ENCODE peak calls at places on chromosomes 2 and 18, in four cellular contexts. I, E, K and B are unnamed samples.

GRCh38 chr2:46031124-46031523 is 266.1 kb upstream of the EPAS1 start:
- DNase-seq in I (no peak), E (no peak), K (no peak), B (no peak)

GRCh38 chr2:189153608-189154007 is 26.0 kb downstream of the COL5A2 start:
- DNase-seq in I (no peak), E (no peak), K (no peak), B (peak; percentile 20)

GRCh38 chr2:74259191-74259590 is 60.8 kb downstream of the MTHFD2 start:
- DNase-seq in I (no peak), E (no peak), K (no peak), B (no peak)

GRCh38 chr2:233414777-233415570 is 60.7 kb downstream of the DGKD start:
- DNase-seq in I (no peak), E (no peak), K (no peak), B (no peak)

GRCh38 chr2:67215214-67215613 is 181.9 kb upstream of the ETAA1 start:
- DNase-seq in I (no peak), E (peak; percentile 6), K (no peak), B (peak; percentile 86)

GRCh38 chr2:43088148-43089073 is 138.0 kb downstream of the ZFP36L2 start:
- DNase-seq in I (no peak), E (no peak), K (no peak), B (peak; percentile 8)

GRCh38 chr2:26144031-26144430 is 28.9 kb upstream of the GAREM2 start:
- DNase-seq in I (no peak), E (no peak), K (no peak), B (peak; percentile 28)

GRCh38 chr18:61876899-61877298 is 15.9 kb downstream of the RNF152 start:
- DNase-seq in I (no peak), E (no peak), K (no peak), B (no peak)

GRCh38 chr18:58270396-58270795 is 226.4 kb downstream of the NEDD4L start:
- DNase-seq in I (no peak), E (no peak), K (no peak), B (no peak)

GRCh38 chr2:61470122-61470951 is 550 bp downstream of the USP34 start:
- DNase-seq in I (peak; percentile 48), E (peak; percentile 82), K (peak; percentile 87), B (peak; percentile 95)

GRCh38 chr2:201680743-201681142 is 17.7 kb downstream of the MPP4 start:
- DNase-seq in I (peak; percentile 26), E (peak; percentile 57), K (no peak), B (no peak)

GRCh38 chr18:39453882-39454281 is 1888.3 kb upstream of the CELF4 start:
- DNase-seq in I (no peak), E (no peak), K (no peak), B (peak; percentile 30)

GRCh38 chr2:145530653-145531052 is 1010.7 kb upstream of the ZEB2 start:
- DNase-seq in I (no peak), E (no peak), K (no peak), B (no peak)

GRCh38 chr2:127107622-127107999 is 657 bp upstream of the BIN1 start:
- DNase-seq in I (no peak), E (peak; percentile 84), K (no peak), B (no peak)
- H3K27ac ChIP-seq in I (no peak overlapping the region), E (peak overlapping the region; percentile 74), K (peak overlapping the region; percentile 61), B (peak overlapping the region; percentile 99)

DNA sequence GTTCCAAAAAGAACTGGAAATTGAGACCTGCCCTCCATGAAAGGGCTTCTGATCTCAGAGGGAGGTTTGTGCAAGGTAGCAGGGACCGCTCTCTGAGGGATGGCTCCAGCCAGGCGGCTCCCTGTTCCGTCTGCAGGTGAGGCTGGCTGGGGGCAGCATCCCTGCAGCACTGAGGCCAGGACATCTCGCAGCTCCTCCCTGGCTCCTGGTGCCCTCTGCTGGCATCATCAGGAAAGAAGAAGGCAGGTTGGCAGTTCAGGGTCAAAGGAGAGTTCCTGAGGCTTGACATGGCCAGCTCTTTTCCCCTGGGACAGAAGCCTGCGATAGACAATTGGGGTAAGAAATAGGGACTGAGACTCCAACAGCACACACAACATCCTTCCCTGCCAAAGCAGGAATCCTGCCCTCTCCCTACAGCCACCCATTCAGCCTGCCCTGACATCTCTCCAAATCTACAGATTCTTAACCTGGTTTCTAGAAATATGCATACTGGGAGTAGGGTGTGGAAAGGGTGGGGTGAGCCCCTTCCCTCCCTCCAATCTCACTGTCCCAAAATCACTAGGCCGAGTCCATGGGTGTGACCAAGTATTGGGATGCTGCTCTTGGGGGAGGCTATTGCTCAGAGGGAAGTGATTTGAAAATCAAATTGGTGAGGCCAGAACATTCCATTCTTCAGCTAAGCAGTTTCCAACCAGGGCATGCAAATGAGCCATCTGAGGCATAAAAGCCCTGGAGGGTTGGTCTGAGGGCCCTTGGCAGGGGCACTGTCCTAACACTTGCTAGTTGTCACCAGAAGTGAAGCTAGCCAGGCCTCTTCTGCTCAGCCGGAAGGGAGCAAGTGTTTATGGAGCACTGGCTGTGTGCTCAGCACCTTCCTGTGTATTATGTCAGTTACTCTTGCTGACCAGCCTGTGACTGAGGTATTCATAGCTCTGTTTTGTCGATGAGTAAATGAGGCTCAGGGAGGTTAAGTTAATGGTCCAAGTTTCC is 185.4 kb downstream of the TFCP2L1 start:
- DNase-seq in I (peak; percentile 11), E (peak; percentile 60), K (no peak), B (no peak)
- TF ChIP-seq CTCF in I (peak; percentile 64), E (peak; percentile 49), K (no peak), B (peak; percentile 28)

GRCh38 chr18:2970762-2971659 is 41.9 kb downstream of the LPIN2 start:
- DNase-seq in I (no peak), E (no peak), K (no peak), B (no peak)

GRCh38 chr18:2969695-2970094 is 43.2 kb downstream of the LPIN2 start:
- DNase-seq in I (no peak), E (no peak), K (no peak), B (no peak)

GRCh38 chr18:2968559-2968958 is 44.4 kb downstream of the LPIN2 start:
- DNase-seq in I (no peak), E (no peak), K (no peak), B (no peak)

GRCh38 chr18:2971741-2972552 is 41.0 kb downstream of the LPIN2 start:
- DNase-seq in I (peak; percentile 45), E (no peak), K (no peak), B (no peak)

GRCh38 chr18:2970344-2970743 is 42.6 kb downstream of the LPIN2 start:
- DNase-seq in I (no peak), E (no peak), K (no peak), B (no peak)
- H3K27ac ChIP-seq in I (no peak overlapping the region), E (no peak overlapping the region), K (no peak overlapping the region), B (no peak overlapping the region)

DNA sequence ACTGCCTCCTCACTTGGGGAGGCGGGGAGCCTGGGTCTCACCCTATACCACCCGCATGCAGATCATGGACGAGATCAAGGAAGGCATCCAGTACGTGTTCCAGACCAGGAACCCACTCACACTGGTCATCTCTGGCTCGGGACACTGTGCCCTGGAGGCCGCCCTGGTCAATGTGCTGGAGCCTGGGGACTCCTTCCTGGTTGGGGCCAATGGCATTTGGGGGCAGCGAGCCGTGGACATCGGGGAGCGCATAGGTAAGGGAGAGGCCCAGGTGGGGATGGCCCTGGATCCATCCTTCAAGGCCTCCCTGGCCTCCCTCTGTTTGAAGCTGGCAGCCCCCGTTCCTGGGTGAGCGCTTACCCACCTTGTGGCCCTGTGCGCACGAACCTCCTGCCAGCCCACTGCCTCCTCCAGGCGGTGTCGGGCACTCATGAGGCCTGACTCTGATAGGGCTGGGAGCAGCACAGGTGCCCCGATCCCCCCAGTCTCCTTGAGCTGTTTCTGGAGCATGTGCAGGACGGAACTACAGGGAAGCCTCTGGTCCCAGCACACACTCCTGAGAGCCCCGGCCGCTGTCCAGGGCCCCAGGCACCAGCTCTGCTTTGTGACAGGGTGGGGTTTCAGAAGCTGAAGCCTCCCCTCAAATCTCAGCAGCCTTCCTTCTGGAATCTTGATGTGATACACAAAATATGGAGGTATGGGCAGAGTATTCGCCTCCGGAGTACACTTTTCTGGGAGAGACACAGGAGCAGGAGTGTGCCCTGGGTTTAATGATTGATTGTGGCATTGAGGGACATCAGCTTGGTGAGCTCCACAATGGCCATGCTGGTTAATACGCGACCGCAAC is 708 bp downstream of the AGXT start:
- DNase-seq in I (no peak), E (no peak), K (peak; percentile 54), B (no peak)
- TF ChIP-seq CTCF in I (no peak), E (no peak), K (no peak), B (no peak)

DNA sequence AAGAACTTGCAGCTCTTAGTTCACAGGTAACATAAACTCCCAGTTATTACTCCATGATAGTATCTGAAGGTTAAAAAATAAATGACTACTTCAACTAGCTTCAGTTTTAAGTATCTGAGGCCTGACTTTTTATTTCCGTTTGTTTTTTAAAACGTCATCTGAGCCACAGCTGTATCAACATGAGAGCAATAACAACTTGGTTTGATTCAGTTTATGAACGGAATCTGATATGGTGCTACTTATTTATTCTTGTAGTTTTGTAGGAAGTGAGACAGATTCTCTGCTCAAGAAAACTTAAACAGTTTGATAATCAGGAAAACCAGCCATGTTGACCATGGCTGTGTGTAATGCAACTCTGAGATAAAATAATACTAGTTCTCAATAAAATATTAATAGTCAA is 34.9 kb downstream of the NAB1 start:
- DNase-seq in I (no peak), E (no peak), K (no peak), B (no peak)
- H3K27ac ChIP-seq in I (no peak overlapping the region), E (no peak overlapping the region), K (no peak overlapping the region), B (no peak overlapping the region)

GRCh38 chr2:234669611-234670010 is 172.7 kb upstream of the ARL4C start:
- DNase-seq in I (no peak), E (no peak), K (no peak), B (no peak)
- TF ChIP-seq CTCF in I (peak; percentile 50), E (peak; percentile 7), K (no peak), B (no peak)

DNA sequence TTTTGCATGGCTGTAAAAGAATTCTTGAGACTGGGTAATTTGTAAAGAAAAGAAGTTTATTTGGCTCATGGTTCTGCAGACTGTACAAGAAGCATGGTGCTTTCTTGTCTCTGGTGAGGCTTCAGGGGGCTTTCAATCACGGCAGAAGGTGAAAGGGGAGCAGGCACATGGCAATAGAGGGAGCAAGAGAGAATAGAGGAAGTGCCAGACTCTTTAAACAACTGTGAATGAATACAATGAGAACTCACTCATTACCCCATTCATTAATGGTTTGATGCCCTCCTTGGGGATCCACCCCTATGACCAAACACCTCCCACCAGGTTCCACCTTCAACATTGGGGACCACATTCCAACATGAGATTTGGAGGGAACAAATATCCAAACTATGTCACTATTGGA is 463.5 kb downstream of the MTX2 start:
- DNase-seq in I (no peak), E (no peak), K (no peak), B (no peak)
- H3K27ac ChIP-seq in I (no peak overlapping the region), E (no peak overlapping the region), K (no peak overlapping the region), B (no peak overlapping the region)

DNA sequence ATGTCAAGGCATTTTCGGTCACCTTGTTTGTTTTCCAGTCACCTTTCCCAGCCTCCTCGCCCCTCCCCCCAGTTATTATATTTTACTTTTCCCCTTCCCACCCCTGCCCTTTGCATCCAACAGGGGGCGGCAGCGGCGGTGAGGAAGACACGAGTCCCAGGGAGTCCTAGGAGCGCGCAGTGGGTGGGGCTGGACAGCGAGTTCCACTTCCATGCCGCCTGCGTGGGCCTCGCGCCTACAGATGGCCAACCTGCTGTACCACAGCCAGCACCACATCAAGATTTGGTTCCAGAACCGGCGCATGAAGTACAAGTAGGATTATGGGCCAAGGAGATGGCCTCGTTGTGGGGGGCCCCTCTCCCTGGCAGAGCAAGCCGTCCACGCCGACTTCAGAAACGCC is 37.2 kb upstream of the EVA1A start:
- DNase-seq in I (no peak), E (no peak), K (no peak), B (no peak)
- TF ChIP-seq CTCF in I (no peak), E (no peak), K (no peak), B (no peak)